ENCODE peak calls at places on chromosomes 5 and 9, in four cellular contexts. J, V, C and Q are unnamed samples.

GRCh38 chr5:69468631-69469030 is 24.0 kb upstream of the OCLN start:
- DNase-seq in J (no peak), V (no peak), C (no peak), Q (no peak)

GRCh38 chr9:75389096-75389495 is 300.8 kb downstream of the OSTF1 start:
- DNase-seq in J (no peak), V (no peak), C (no peak), Q (no peak)

GRCh38 chr5:147835386-147835798 is 3.9 kb upstream of the SPINK1 start:
- DNase-seq in J (no peak), V (no peak), C (peak; percentile 52), Q (no peak)

GRCh38 chr5:134114886-134115805 is 665 bp downstream of the TCF7 start:
- DNase-seq in J (peak; percentile 56), V (no peak), C (peak; percentile 66), Q (peak; percentile 82)

GRCh38 chr9:132040808-132041207 is 38.9 kb downstream of the MED27 start:
- DNase-seq in J (no peak), V (no peak), C (no peak), Q (no peak)

GRCh38 chr9:136531186-136531903 is 14.5 kb downstream of the NOTCH1 start:
- DNase-seq in J (no peak), V (no peak), C (no peak), Q (no peak)

GRCh38 chr9:752201-752600 is 89.3 kb upstream of the DMRT1 start:
- DNase-seq in J (no peak), V (no peak), C (no peak), Q (no peak)

GRCh38 chr9:92151691-92152393 is 36.6 kb upstream of the SPTLC1 start:
- DNase-seq in J (no peak), V (no peak), C (peak; percentile 57), Q (no peak)

GRCh38 chr5:115770466-115770865 is 46.0 kb downstream of the CDO1 start:
- DNase-seq in J (no peak), V (no peak), C (no peak), Q (peak; percentile 72)

GRCh38 chr5:6264394-6264793 is 114.0 kb downstream of the MED10 start:
- DNase-seq in J (no peak), V (no peak), C (no peak), Q (no peak)